ENCODE peak calls at places on chromosomes 5 and 9, in nine cellular contexts. One of them, this sample, is unnamed.

GRCh38 chr9:16181539-16181938 is 628.7 kb downstream of the CCDC171 start:
- DNase-seq in A549: no peak
- DNase-seq in T-helper 2 cell: no peak
- DNase-seq in CD4-positive, alpha-beta T cell: no peak
- DNase-seq in retinal pigment epithelial cell: no peak
- DNase-seq in RPMI8226: no peak
- DNase-seq in germinal center: no peak
- DNase-seq in thyroid gland: no peak
- DNase-seq in fibroblast of the conjunctiva: no peak
- DNase-seq in this sample: no peak

GRCh38 chr5:112735702-112736101 is 2.0 kb upstream of the APC start:
- DNase-seq in germinal center: no peak
- DNase-seq in A549: no peak
- DNase-seq in T-helper 2 cell: no peak
- DNase-seq in CD4-positive, alpha-beta T cell: no peak
- DNase-seq in fibroblast of the conjunctiva: no peak
- DNase-seq in RPMI8226: no peak
- DNase-seq in thyroid gland: no peak
- DNase-seq in retinal pigment epithelial cell: no peak
- DNase-seq in this sample: no peak

GRCh38 chr5:34538026-34538672 is 118.0 kb upstream of the RAI14 start:
- DNase-seq in CD4-positive, alpha-beta T cell: no peak
- DNase-seq in RPMI8226: no peak
- DNase-seq in T-helper 2 cell: no peak
- DNase-seq in retinal pigment epithelial cell: no peak
- DNase-seq in A549: no peak
- DNase-seq in fibroblast of the conjunctiva: no peak
- DNase-seq in thyroid gland: no peak
- DNase-seq in germinal center: no peak
- DNase-seq in this sample: no peak

GRCh38 chr5:172361566-172362238 is 78.1 kb upstream of the UBTD2 start:
- DNase-seq in germinal center: no peak
- DNase-seq in T-helper 2 cell: no peak
- DNase-seq in thyroid gland: peak; percentile 8
- DNase-seq in A549: peak; percentile 56
- DNase-seq in CD4-positive, alpha-beta T cell: no peak
- DNase-seq in RPMI8226: no peak
- DNase-seq in fibroblast of the conjunctiva: peak; percentile 96
- DNase-seq in retinal pigment epithelial cell: peak; percentile 44
- DNase-seq in this sample: no peak

GRCh38 chr9:133057553-133057952 is 4.2 kb upstream of the CEL start:
- DNase-seq in thyroid gland: no peak
- DNase-seq in germinal center: no peak
- DNase-seq in RPMI8226: no peak
- DNase-seq in fibroblast of the conjunctiva: no peak
- DNase-seq in retinal pigment epithelial cell: no peak
- DNase-seq in A549: no peak
- DNase-seq in CD4-positive, alpha-beta T cell: no peak
- DNase-seq in T-helper 2 cell: no peak
- DNase-seq in this sample: no peak

GRCh38 chr5:124630767-124631704 is 115.4 kb downstream of the ZNF608 start:
- DNase-seq in thyroid gland: no peak
- DNase-seq in T-helper 2 cell: no peak
- DNase-seq in RPMI8226: no peak
- DNase-seq in A549: no peak
- DNase-seq in CD4-positive, alpha-beta T cell: no peak
- DNase-seq in retinal pigment epithelial cell: no peak
- DNase-seq in germinal center: no peak
- DNase-seq in fibroblast of the conjunctiva: no peak
- DNase-seq in this sample: no peak

GRCh38 chr9:135989722-135990467 is 28.7 kb upstream of the UBAC1 start:
- DNase-seq in CD4-positive, alpha-beta T cell: peak; percentile 45
- DNase-seq in fibroblast of the conjunctiva: no peak
- DNase-seq in thyroid gland: no peak
- DNase-seq in RPMI8226: peak; percentile 71
- DNase-seq in T-helper 2 cell: no peak
- DNase-seq in germinal center: no peak
- DNase-seq in retinal pigment epithelial cell: no peak
- DNase-seq in A549: no peak
- DNase-seq in this sample: no peak

GRCh38 chr9:131046581-131047202 is 37.7 kb downstream of the LAMC3 start:
- DNase-seq in CD4-positive, alpha-beta T cell: peak; percentile 67
- DNase-seq in thyroid gland: peak; percentile 67
- DNase-seq in retinal pigment epithelial cell: no peak
- DNase-seq in T-helper 2 cell: peak; percentile 54
- DNase-seq in germinal center: peak; percentile 78
- DNase-seq in RPMI8226: peak; percentile 89
- DNase-seq in A549: peak; percentile 69
- DNase-seq in fibroblast of the conjunctiva: peak; percentile 23
- DNase-seq in this sample: peak; percentile 47

GRCh38 chr5:127959152-127959764 is 124.3 kb upstream of the SLC12A2 start:
- DNase-seq in A549: peak; percentile 85
- DNase-seq in RPMI8226: peak; percentile 76
- DNase-seq in CD4-positive, alpha-beta T cell: peak; percentile 12
- DNase-seq in germinal center: no peak
- DNase-seq in retinal pigment epithelial cell: peak; percentile 77
- DNase-seq in T-helper 2 cell: no peak
- DNase-seq in thyroid gland: peak; percentile 79
- DNase-seq in fibroblast of the conjunctiva: peak; percentile 55
- DNase-seq in this sample: no peak

GRCh38 chr5:120368923-120369715 is 95.0 kb upstream of the PRR16 start:
- DNase-seq in germinal center: no peak
- DNase-seq in RPMI8226: peak; percentile 95
- DNase-seq in T-helper 2 cell: no peak
- DNase-seq in thyroid gland: peak; percentile 11
- DNase-seq in CD4-positive, alpha-beta T cell: no peak
- DNase-seq in retinal pigment epithelial cell: no peak
- DNase-seq in fibroblast of the conjunctiva: no peak
- DNase-seq in A549: no peak
- DNase-seq in this sample: no peak

GRCh38 chr9:108815156-108815555 is 40.6 kb downstream of the ACTL7B start:
- DNase-seq in T-helper 2 cell: no peak
- DNase-seq in A549: no peak
- DNase-seq in RPMI8226: no peak
- DNase-seq in germinal center: no peak
- DNase-seq in fibroblast of the conjunctiva: no peak
- DNase-seq in retinal pigment epithelial cell: no peak
- DNase-seq in CD4-positive, alpha-beta T cell: no peak
- DNase-seq in thyroid gland: peak; percentile 19
- DNase-seq in this sample: no peak

GRCh38 chr5:64594601-64595518 is 89.0 kb downstream of the RGS7BP start:
- DNase-seq in RPMI8226: no peak
- DNase-seq in retinal pigment epithelial cell: no peak
- DNase-seq in CD4-positive, alpha-beta T cell: no peak
- DNase-seq in A549: peak; percentile 25
- DNase-seq in thyroid gland: no peak
- DNase-seq in T-helper 2 cell: no peak
- DNase-seq in germinal center: peak; percentile 3
- DNase-seq in fibroblast of the conjunctiva: no peak
- DNase-seq in this sample: no peak

GRCh38 chr9:104028827-104029226 is 65.3 kb upstream of the SMC2 start:
- DNase-seq in fibroblast of the conjunctiva: no peak
- DNase-seq in thyroid gland: no peak
- DNase-seq in T-helper 2 cell: no peak
- DNase-seq in RPMI8226: no peak
- DNase-seq in retinal pigment epithelial cell: no peak
- DNase-seq in CD4-positive, alpha-beta T cell: no peak
- DNase-seq in A549: no peak
- DNase-seq in germinal center: no peak
- DNase-seq in this sample: peak; percentile 0

GRCh38 chr9:137070201-137070905 is at the start of gene SAPCD2:
- DNase-seq in fibroblast of the conjunctiva: peak; percentile 67
- DNase-seq in thyroid gland: peak; percentile 93
- DNase-seq in A549: peak; percentile 88
- DNase-seq in T-helper 2 cell: peak; percentile 82
- DNase-seq in germinal center: peak; percentile 90
- DNase-seq in retinal pigment epithelial cell: peak; percentile 59
- DNase-seq in RPMI8226: peak; percentile 98
- DNase-seq in CD4-positive, alpha-beta T cell: peak; percentile 79
- DNase-seq in this sample: peak; percentile 81

GRCh38 chr5:143338658-143339366 is 64.7 kb downstream of the NR3C1 start:
- DNase-seq in RPMI8226: no peak
- DNase-seq in T-helper 2 cell: no peak
- DNase-seq in germinal center: no peak
- DNase-seq in retinal pigment epithelial cell: no peak
- DNase-seq in fibroblast of the conjunctiva: no peak
- DNase-seq in A549: peak; percentile 56
- DNase-seq in thyroid gland: no peak
- DNase-seq in CD4-positive, alpha-beta T cell: no peak
- DNase-seq in this sample: no peak

GRCh38 chr9:88076286-88077070 is 61.8 kb downstream of the SPATA31C2 start:
- DNase-seq in A549: peak; percentile 82
- DNase-seq in thyroid gland: peak; percentile 95
- DNase-seq in germinal center: peak; percentile 11
- DNase-seq in retinal pigment epithelial cell: peak; percentile 65
- DNase-seq in T-helper 2 cell: no peak
- DNase-seq in fibroblast of the conjunctiva: peak; percentile 34
- DNase-seq in RPMI8226: peak; percentile 93
- DNase-seq in CD4-positive, alpha-beta T cell: peak; percentile 18
- DNase-seq in this sample: peak; percentile 5

GRCh38 chr9:116661037-116661954 is 25.8 kb upstream of the TRIM32 start:
- DNase-seq in thyroid gland: peak; percentile 12
- DNase-seq in RPMI8226: peak; percentile 38
- DNase-seq in retinal pigment epithelial cell: peak; percentile 48
- DNase-seq in CD4-positive, alpha-beta T cell: no peak
- DNase-seq in fibroblast of the conjunctiva: peak; percentile 81
- DNase-seq in T-helper 2 cell: no peak
- DNase-seq in A549: peak; percentile 81
- DNase-seq in germinal center: peak; percentile 40
- DNase-seq in this sample: no peak

GRCh38 chr5:69493235-69493925 is 790 bp downstream of the OCLN start:
- DNase-seq in germinal center: peak; percentile 12
- DNase-seq in RPMI8226: peak; percentile 45
- DNase-seq in retinal pigment epithelial cell: no peak
- DNase-seq in fibroblast of the conjunctiva: no peak
- DNase-seq in A549: peak; percentile 51
- DNase-seq in thyroid gland: peak; percentile 78
- DNase-seq in CD4-positive, alpha-beta T cell: no peak
- DNase-seq in T-helper 2 cell: no peak
- DNase-seq in this sample: no peak

GRCh38 chr9:134178781-134179551 is 14.6 kb upstream of the RNU6ATAC start:
- DNase-seq in germinal center: no peak
- DNase-seq in retinal pigment epithelial cell: no peak
- DNase-seq in T-helper 2 cell: no peak
- DNase-seq in A549: peak; percentile 22
- DNase-seq in fibroblast of the conjunctiva: no peak
- DNase-seq in CD4-positive, alpha-beta T cell: no peak
- DNase-seq in RPMI8226: peak; percentile 57
- DNase-seq in thyroid gland: no peak
- DNase-seq in this sample: no peak

GRCh38 chr9:27528886-27529315 is 713 bp downstream of the MOB3B start:
- DNase-seq in CD4-positive, alpha-beta T cell: peak; percentile 8
- DNase-seq in fibroblast of the conjunctiva: no peak
- DNase-seq in A549: peak; percentile 24
- DNase-seq in T-helper 2 cell: peak; percentile 9
- DNase-seq in thyroid gland: peak; percentile 68
- DNase-seq in RPMI8226: peak; percentile 47
- DNase-seq in retinal pigment epithelial cell: no peak
- DNase-seq in germinal center: peak; percentile 57
- DNase-seq in this sample: peak; percentile 37

GRCh38 chr9:16413509-16414016 is 456.9 kb downstream of the BNC2 start:
- DNase-seq in germinal center: no peak
- DNase-seq in RPMI8226: no peak
- DNase-seq in thyroid gland: no peak
- DNase-seq in T-helper 2 cell: no peak
- DNase-seq in retinal pigment epithelial cell: no peak
- DNase-seq in CD4-positive, alpha-beta T cell: no peak
- DNase-seq in A549: peak; percentile 99
- DNase-seq in fibroblast of the conjunctiva: peak; percentile 98
- DNase-seq in this sample: no peak

This sample was measured in activated T-helper 9 cell treated with anti-CD3 and anti-CD28 coated beads, Interleukin-2, amount 50 U/mL, for 16 hours.